ENCODE peak calls at places on chromosomes 13 and 19, in six cellular contexts. One of them, this sample, is unnamed.

GRCh38 chr19:35882074-35882832 is 13.9 kb downstream of the APLP1 start:
- DNase-seq in NCI-H1436: peak
- DNase-seq in GM10248: peak
- DNase-seq in testis: peak
- DNase-seq in activated CD8-positive, alpha-beta T cell treated with anti-CD3 and anti-CD28 coated beads for 36 hours: peak
- DNase-seq in naive thymus-derived CD8-positive, alpha-beta T cell: peak
- DNase-seq in this sample: peak

GRCh38 chr13:106593131-106593530 is 25.2 kb upstream of the ARGLU1 start:
- DNase-seq in NCI-H1436: no peak
- DNase-seq in GM10248: no peak
- DNase-seq in testis: no peak
- DNase-seq in activated CD8-positive, alpha-beta T cell treated with anti-CD3 and anti-CD28 coated beads for 36 hours: no peak
- DNase-seq in naive thymus-derived CD8-positive, alpha-beta T cell: no peak
- DNase-seq in this sample: no peak

GRCh38 chr19:5028229-5028886 is 59.4 kb downstream of the KDM4B start:
- DNase-seq in NCI-H1436: no peak
- DNase-seq in GM10248: no peak
- DNase-seq in testis: no peak
- DNase-seq in activated CD8-positive, alpha-beta T cell treated with anti-CD3 and anti-CD28 coated beads for 36 hours: no peak
- DNase-seq in naive thymus-derived CD8-positive, alpha-beta T cell: no peak
- DNase-seq in this sample: no peak

GRCh38 chr13:83681547-83681946 is 200.7 kb downstream of the SLITRK1 start:
- DNase-seq in NCI-H1436: no peak
- DNase-seq in GM10248: no peak
- DNase-seq in testis: no peak
- DNase-seq in activated CD8-positive, alpha-beta T cell treated with anti-CD3 and anti-CD28 coated beads for 36 hours: no peak
- DNase-seq in naive thymus-derived CD8-positive, alpha-beta T cell: no peak
- DNase-seq in this sample: no peak

GRCh38 chr19:52673014-52673413 is 34.9 kb upstream of the ZNF83 start:
- DNase-seq in NCI-H1436: no peak
- DNase-seq in GM10248: no peak
- DNase-seq in testis: no peak
- DNase-seq in activated CD8-positive, alpha-beta T cell treated with anti-CD3 and anti-CD28 coated beads for 36 hours: no peak
- DNase-seq in naive thymus-derived CD8-positive, alpha-beta T cell: no peak
- DNase-seq in this sample: no peak

GRCh38 chr13:57491318-57491717 is 140.2 kb upstream of the PCDH17 start:
- DNase-seq in NCI-H1436: no peak
- DNase-seq in GM10248: no peak
- DNase-seq in testis: no peak
- DNase-seq in activated CD8-positive, alpha-beta T cell treated with anti-CD3 and anti-CD28 coated beads for 36 hours: no peak
- DNase-seq in naive thymus-derived CD8-positive, alpha-beta T cell: no peak
- DNase-seq in this sample: no peak

GRCh38 chr13:113122571-113123225 is at the start of gene F10:
- DNase-seq in NCI-H1436: no peak
- DNase-seq in GM10248: no peak
- DNase-seq in testis: peak
- DNase-seq in activated CD8-positive, alpha-beta T cell treated with anti-CD3 and anti-CD28 coated beads for 36 hours: no peak
- DNase-seq in naive thymus-derived CD8-positive, alpha-beta T cell: no peak
- DNase-seq in this sample: peak

GRCh38 chr19:8697671-8698432 is 743 bp downstream of the ACTL9 start:
- DNase-seq in NCI-H1436: no peak
- DNase-seq in GM10248: no peak
- DNase-seq in testis: no peak
- DNase-seq in activated CD8-positive, alpha-beta T cell treated with anti-CD3 and anti-CD28 coated beads for 36 hours: peak
- DNase-seq in naive thymus-derived CD8-positive, alpha-beta T cell: no peak
- DNase-seq in this sample: no peak

GRCh38 chr13:91247768-91248167 is 99.7 kb upstream of the MIR17HG start:
- DNase-seq in NCI-H1436: no peak
- DNase-seq in GM10248: no peak
- DNase-seq in testis: no peak
- DNase-seq in activated CD8-positive, alpha-beta T cell treated with anti-CD3 and anti-CD28 coated beads for 36 hours: no peak
- DNase-seq in naive thymus-derived CD8-positive, alpha-beta T cell: no peak
- DNase-seq in this sample: no peak

GRCh38 chr13:106691251-106691650 is 123.3 kb upstream of the ARGLU1 start:
- DNase-seq in NCI-H1436: no peak
- DNase-seq in GM10248: no peak
- DNase-seq in testis: no peak
- DNase-seq in activated CD8-positive, alpha-beta T cell treated with anti-CD3 and anti-CD28 coated beads for 36 hours: no peak
- DNase-seq in naive thymus-derived CD8-positive, alpha-beta T cell: no peak
- DNase-seq in this sample: no peak

GRCh38 chr19:17996826-17997316 is 11.1 kb upstream of the ARRDC2 start:
- DNase-seq in NCI-H1436: peak
- DNase-seq in GM10248: peak
- DNase-seq in testis: peak
- DNase-seq in activated CD8-positive, alpha-beta T cell treated with anti-CD3 and anti-CD28 coated beads for 36 hours: peak
- DNase-seq in naive thymus-derived CD8-positive, alpha-beta T cell: peak
- DNase-seq in this sample: peak

GRCh38 chr19:4977299-4978174 is 8.6 kb downstream of the KDM4B start:
- DNase-seq in NCI-H1436: no peak
- DNase-seq in GM10248: no peak
- DNase-seq in testis: peak
- DNase-seq in activated CD8-positive, alpha-beta T cell treated with anti-CD3 and anti-CD28 coated beads for 36 hours: no peak
- DNase-seq in naive thymus-derived CD8-positive, alpha-beta T cell: no peak
- DNase-seq in this sample: peak

GRCh38 chr13:94382960-94383359 is 96.5 kb downstream of the DCT start:
- DNase-seq in NCI-H1436: no peak
- DNase-seq in GM10248: no peak
- DNase-seq in testis: no peak
- DNase-seq in activated CD8-positive, alpha-beta T cell treated with anti-CD3 and anti-CD28 coated beads for 36 hours: no peak
- DNase-seq in naive thymus-derived CD8-positive, alpha-beta T cell: no peak
- DNase-seq in this sample: no peak

GRCh38 chr13:46489586-46490023 is 63.4 kb upstream of the LRCH1 start:
- DNase-seq in NCI-H1436: no peak
- DNase-seq in GM10248: no peak
- DNase-seq in testis: no peak
- DNase-seq in activated CD8-positive, alpha-beta T cell treated with anti-CD3 and anti-CD28 coated beads for 36 hours: no peak
- DNase-seq in naive thymus-derived CD8-positive, alpha-beta T cell: no peak
- DNase-seq in this sample: no peak

GRCh38 chr13:106651442-106651841 is 83.5 kb upstream of the ARGLU1 start:
- DNase-seq in NCI-H1436: no peak
- DNase-seq in GM10248: no peak
- DNase-seq in testis: no peak
- DNase-seq in activated CD8-positive, alpha-beta T cell treated with anti-CD3 and anti-CD28 coated beads for 36 hours: no peak
- DNase-seq in naive thymus-derived CD8-positive, alpha-beta T cell: no peak
- DNase-seq in this sample: no peak

GRCh38 chr19:47158367-47158791 is 27.7 kb downstream of the SAE1 start:
- DNase-seq in NCI-H1436: no peak
- DNase-seq in GM10248: no peak
- DNase-seq in testis: no peak
- DNase-seq in activated CD8-positive, alpha-beta T cell treated with anti-CD3 and anti-CD28 coated beads for 36 hours: no peak
- DNase-seq in naive thymus-derived CD8-positive, alpha-beta T cell: no peak
- DNase-seq in this sample: no peak

GRCh38 chr19:43779147-43779819 is 1.5 kb downstream of the KCNN4 start:
- DNase-seq in NCI-H1436: no peak
- DNase-seq in GM10248: no peak
- DNase-seq in testis: no peak
- DNase-seq in activated CD8-positive, alpha-beta T cell treated with anti-CD3 and anti-CD28 coated beads for 36 hours: no peak
- DNase-seq in naive thymus-derived CD8-positive, alpha-beta T cell: no peak
- DNase-seq in this sample: no peak

GRCh38 chr19:41134616-41135015 is 20.4 kb downstream of the CYP2F1 start:
- DNase-seq in NCI-H1436: no peak
- DNase-seq in GM10248: no peak
- DNase-seq in testis: no peak
- DNase-seq in activated CD8-positive, alpha-beta T cell treated with anti-CD3 and anti-CD28 coated beads for 36 hours: no peak
- DNase-seq in naive thymus-derived CD8-positive, alpha-beta T cell: no peak
- DNase-seq in this sample: no peak

GRCh38 chr19:49222011-49222410 is 64.4 kb downstream of the TRPM4 start:
- DNase-seq in NCI-H1436: no peak
- DNase-seq in GM10248: no peak
- DNase-seq in testis: no peak
- DNase-seq in activated CD8-positive, alpha-beta T cell treated with anti-CD3 and anti-CD28 coated beads for 36 hours: no peak
- DNase-seq in naive thymus-derived CD8-positive, alpha-beta T cell: no peak
- DNase-seq in this sample: no peak

GRCh38 chr13:113089693-113090414 is 15.7 kb upstream of the F7 start:
- DNase-seq in NCI-H1436: no peak
- DNase-seq in GM10248: no peak
- DNase-seq in testis: no peak
- DNase-seq in activated CD8-positive, alpha-beta T cell treated with anti-CD3 and anti-CD28 coated beads for 36 hours: no peak
- DNase-seq in naive thymus-derived CD8-positive, alpha-beta T cell: no peak
- DNase-seq in this sample: no peak

GRCh38 chr13:107301724-107302374 is 733.9 kb upstream of the ARGLU1 start:
- DNase-seq in NCI-H1436: peak
- DNase-seq in GM10248: no peak
- DNase-seq in testis: no peak
- DNase-seq in activated CD8-positive, alpha-beta T cell treated with anti-CD3 and anti-CD28 coated beads for 36 hours: no peak
- DNase-seq in naive thymus-derived CD8-positive, alpha-beta T cell: no peak
- DNase-seq in this sample: no peak

GRCh38 chr19:10919352-10920287 is 8.8 kb downstream of the YIPF2 start:
- DNase-seq in NCI-H1436: no peak
- DNase-seq in GM10248: no peak
- DNase-seq in testis: no peak
- DNase-seq in activated CD8-positive, alpha-beta T cell treated with anti-CD3 and anti-CD28 coated beads for 36 hours: no peak
- DNase-seq in naive thymus-derived CD8-positive, alpha-beta T cell: no peak
- DNase-seq in this sample: no peak

GRCh38 chr13:104641309-104641708 is 1575.1 kb upstream of the SLC10A2 start:
- DNase-seq in NCI-H1436: no peak
- DNase-seq in GM10248: no peak
- DNase-seq in testis: no peak
- DNase-seq in activated CD8-positive, alpha-beta T cell treated with anti-CD3 and anti-CD28 coated beads for 36 hours: no peak
- DNase-seq in naive thymus-derived CD8-positive, alpha-beta T cell: no peak
- DNase-seq in this sample: peak

GRCh38 chr19:4007836-4008539 is 452 bp downstream of the PIAS4 start:
- DNase-seq in NCI-H1436: no peak
- DNase-seq in GM10248: no peak
- DNase-seq in testis: peak
- DNase-seq in activated CD8-positive, alpha-beta T cell treated with anti-CD3 and anti-CD28 coated beads for 36 hours: peak
- DNase-seq in naive thymus-derived CD8-positive, alpha-beta T cell: no peak
- DNase-seq in this sample: peak

This sample was measured in adrenal gland.